ENCODE peak calls at places on chromosomes 1 and 21, in ten cellular contexts. Y is progenitor cell of endocrine pancreas; A is activated CD4-positive, alpha-beta T cell treated with anti-CD3 and anti-CD28 coated beads, Interleukin-2, amount 50 U/mL, for 4 hours; I is left ventricle myocardium inferior; W is iPS-NIHi11; B is germinal center; L is SJCRH30; C is Daoy; H is HuH-7.5; N is activated naive CD4-positive, alpha-beta T cell. V is an unnamed sample.

GRCh38 chr21:42195378-42196031 is 23.4 kb upstream of the ABCG1 start:
- DNase-seq in Y (no peak), A (no peak), I (peak), W (no peak), B (no peak), L (no peak), C (peak), H (no peak), N (no peak), V (no peak)

GRCh38 chr1:24867064-24867870 is 62.8 kb downstream of the RUNX3 start:
- DNase-seq in Y (no peak), A (no peak), I (no peak), W (no peak), B (no peak), L (no peak), C (no peak), H (no peak), N (no peak), V (no peak)

GRCh38 chr1:15215116-15215515 is 31.9 kb upstream of the FHAD1 start:
- DNase-seq in Y (no peak), A (no peak), I (peak), W (no peak), B (no peak), L (no peak), C (no peak), H (no peak), N (no peak), V (no peak)

GRCh38 chr1:2378956-2379732 is 12.2 kb downstream of the MORN1 start:
- DNase-seq in Y (no peak), A (no peak), I (no peak), W (no peak), B (no peak), L (peak), C (no peak), H (no peak), N (no peak), V (peak)

GRCh38 chr1:22652881-22653316 is at the start of gene C1QB:
- DNase-seq in Y (no peak), A (no peak), I (peak), W (no peak), B (no peak), L (no peak), C (no peak), H (no peak), N (no peak), V (no peak)

GRCh38 chr1:109726007-109726406 is 14.0 kb downstream of the GSTM5 start:
- DNase-seq in Y (no peak), A (no peak), I (no peak), W (no peak), B (no peak), L (no peak), C (no peak), H (no peak), N (no peak), V (no peak)

GRCh38 chr1:52899445-52899894 is 22.1 kb downstream of the ECHDC2 start:
- DNase-seq in Y (no peak), A (no peak), I (no peak), W (no peak), B (no peak), L (peak), C (peak), H (no peak), N (no peak), V (no peak)

GRCh38 chr1:116763787-116764465 is 9.7 kb downstream of the CD2 start:
- DNase-seq in Y (no peak), A (peak), I (no peak), W (peak), B (no peak), L (peak), C (peak), H (peak), N (no peak), V (peak)

GRCh38 chr1:72178266-72178665 is 104.1 kb downstream of the NEGR1 start:
- DNase-seq in Y (no peak), A (no peak), I (no peak), W (no peak), B (no peak), L (no peak), C (peak), H (no peak), N (no peak), V (no peak)

GRCh38 chr1:14989931-14990728 is 163.4 kb upstream of the TMEM51 start:
- DNase-seq in Y (no peak), A (no peak), I (no peak), W (no peak), B (no peak), L (no peak), C (no peak), H (no peak), N (no peak), V (no peak)

GRCh38 chr1:243924188-243924587 is 74.1 kb upstream of the AKT3 start:
- DNase-seq in Y (no peak), A (no peak), I (no peak), W (no peak), B (no peak), L (no peak), C (peak), H (no peak), N (no peak), V (no peak)

GRCh38 chr1:161999318-162000052 is 24.2 kb downstream of the OLFML2B start:
- DNase-seq in Y (no peak), A (no peak), I (no peak), W (no peak), B (no peak), L (no peak), C (no peak), H (no peak), N (no peak), V (no peak)

GRCh38 chr1:68904472-68904871 is 407.6 kb upstream of the DEPDC1 start:
- DNase-seq in Y (no peak), A (no peak), I (no peak), W (peak), B (no peak), L (no peak), C (peak), H (no peak), N (no peak), V (no peak)

GRCh38 chr21:32834825-32835224 is 63.3 kb upstream of the PAXBP1 start:
- DNase-seq in Y (no peak), A (no peak), I (no peak), W (peak), B (no peak), L (no peak), C (no peak), H (no peak), N (no peak), V (no peak)

GRCh38 chr1:113027449-113027848 is 45.5 kb upstream of the LRIG2 start:
- DNase-seq in Y (no peak), A (no peak), I (no peak), W (peak), B (no peak), L (no peak), C (no peak), H (no peak), N (no peak), V (no peak)

GRCh38 chr1:26132128-26132824 is 20.7 kb downstream of the PDIK1L start:
- DNase-seq in Y (no peak), A (no peak), I (no peak), W (peak), B (no peak), L (no peak), C (peak), H (no peak), N (no peak), V (no peak)

GRCh38 chr21:41631564-41632461 is 123.9 kb upstream of the TMPRSS2 start:
- DNase-seq in Y (no peak), A (no peak), I (no peak), W (peak), B (no peak), L (no peak), C (peak), H (no peak), N (no peak), V (no peak)

GRCh38 chr1:42953182-42954180 is 5.2 kb downstream of the SLC2A1 start:
- DNase-seq in Y (no peak), A (no peak), I (no peak), W (no peak), B (no peak), L (no peak), C (no peak), H (no peak), N (no peak), V (no peak)

GRCh38 chr1:221040716-221041275 is 161.6 kb downstream of the HLX start:
- DNase-seq in Y (no peak), A (no peak), I (no peak), W (no peak), B (no peak), L (no peak), C (no peak), H (no peak), N (no peak), V (no peak)

GRCh38 chr1:208929575-208929974 is 653.9 kb upstream of the CAMK1G start:
- DNase-seq in Y (no peak), A (no peak), I (no peak), W (no peak), B (no peak), L (no peak), C (peak), H (no peak), N (no peak), V (no peak)

GRCh38 chr1:4741876-4742423 is 87.5 kb downstream of the AJAP1 start:
- DNase-seq in Y (no peak), A (no peak), I (no peak), W (no peak), B (no peak), L (no peak), C (no peak), H (no peak), N (no peak), V (no peak)

GRCh38 chr1:113811353-113811887 is 856 bp downstream of the RSBN1 start:
- DNase-seq in Y (no peak), A (peak), I (no peak), W (peak), B (peak), L (peak), C (no peak), H (peak), N (peak), V (peak)

GRCh38 chr1:29145739-29146437 is 22.2 kb upstream of the TMEM200B start:
- DNase-seq in Y (no peak), A (no peak), I (no peak), W (no peak), B (no peak), L (no peak), C (no peak), H (peak), N (no peak), V (no peak)

GRCh38 chr1:153260980-153261792 is 1.7 kb downstream of the LORICRIN start:
- DNase-seq in Y (peak), A (peak), I (peak), W (peak), B (peak), L (no peak), C (peak), H (no peak), N (no peak), V (no peak)

GRCh38 chr1:170483041-170483440 is 48.9 kb upstream of the GORAB start:
- DNase-seq in Y (no peak), A (no peak), I (no peak), W (no peak), B (no peak), L (no peak), C (no peak), H (no peak), N (no peak), V (no peak)

GRCh38 chr21:32806810-32807386 is 35.3 kb upstream of the PAXBP1 start:
- DNase-seq in Y (no peak), A (no peak), I (no peak), W (no peak), B (no peak), L (no peak), C (peak), H (no peak), N (no peak), V (no peak)

GRCh38 chr1:1626207-1627141 is 5.5 kb upstream of the MMP23B start:
- DNase-seq in Y (no peak), A (no peak), I (no peak), W (no peak), B (no peak), L (no peak), C (no peak), H (no peak), N (no peak), V (no peak)

GRCh38 chr1:96367791-96368190 is 353.8 kb upstream of the PTBP2 start:
- DNase-seq in Y (no peak), A (no peak), I (no peak), W (no peak), B (no peak), L (no peak), C (no peak), H (no peak), N (no peak), V (no peak)

GRCh38 chr1:169529068-169529642 is 43.4 kb upstream of the SLC19A2 start:
- DNase-seq in Y (peak), A (no peak), I (no peak), W (peak), B (no peak), L (peak), C (peak), H (no peak), N (no peak), V (no peak)

V was measured in G401.